ENCODE peak calls at places on chromosomes 16 and 17, in four cellular contexts. One of them, this sample, is unnamed.

GRCh38 chr17:30225919-30226553 is 9.5 kb downstream of the SLC6A4 start:
- DNase-seq in stimulated activated CD8-positive, alpha-beta memory T cell treated with anti-CD3 and anti-CD28 coated beads, Interleukin-4, amount 100 ng/mL, for 24 hours: no peak
- DNase-seq in coronary artery: peak
- DNase-seq in dermis microvascular lymphatic vessel endothelial cell: no peak
- DNase-seq in this sample: no peak

GRCh38 chr17:78127240-78127887 is 1.2 kb downstream of the TMC6 start:
- DNase-seq in stimulated activated CD8-positive, alpha-beta memory T cell treated with anti-CD3 and anti-CD28 coated beads, Interleukin-4, amount 100 ng/mL, for 24 hours: no peak
- DNase-seq in dermis microvascular lymphatic vessel endothelial cell: no peak
- DNase-seq in coronary artery: no peak
- DNase-seq in this sample: peak

GRCh38 chr17:60327870-60328362 is 64.0 kb downstream of the USP32 start:
- DNase-seq in coronary artery: no peak
- DNase-seq in dermis microvascular lymphatic vessel endothelial cell: no peak
- DNase-seq in stimulated activated CD8-positive, alpha-beta memory T cell treated with anti-CD3 and anti-CD28 coated beads, Interleukin-4, amount 100 ng/mL, for 24 hours: no peak
- DNase-seq in this sample: no peak

GRCh38 chr17:20267459-20267842 is 199.9 kb downstream of the LGALS9B start:
- DNase-seq in dermis microvascular lymphatic vessel endothelial cell: no peak
- DNase-seq in coronary artery: no peak
- DNase-seq in stimulated activated CD8-positive, alpha-beta memory T cell treated with anti-CD3 and anti-CD28 coated beads, Interleukin-4, amount 100 ng/mL, for 24 hours: peak
- DNase-seq in this sample: peak

GRCh38 chr17:44607836-44608690 is 48.2 kb upstream of the MEIOC start:
- DNase-seq in stimulated activated CD8-positive, alpha-beta memory T cell treated with anti-CD3 and anti-CD28 coated beads, Interleukin-4, amount 100 ng/mL, for 24 hours: no peak
- DNase-seq in dermis microvascular lymphatic vessel endothelial cell: no peak
- DNase-seq in coronary artery: no peak
- DNase-seq in this sample: no peak

GRCh38 chr16:71933913-71934696 is 38.8 kb downstream of the IST1 start:
- DNase-seq in dermis microvascular lymphatic vessel endothelial cell: no peak
- DNase-seq in coronary artery: no peak
- DNase-seq in stimulated activated CD8-positive, alpha-beta memory T cell treated with anti-CD3 and anti-CD28 coated beads, Interleukin-4, amount 100 ng/mL, for 24 hours: no peak
- DNase-seq in this sample: no peak

GRCh38 chr16:88780100-88781062 is 4.6 kb downstream of the PIEZO1 start:
- DNase-seq in coronary artery: no peak
- DNase-seq in stimulated activated CD8-positive, alpha-beta memory T cell treated with anti-CD3 and anti-CD28 coated beads, Interleukin-4, amount 100 ng/mL, for 24 hours: no peak
- DNase-seq in dermis microvascular lymphatic vessel endothelial cell: no peak
- DNase-seq in this sample: no peak

GRCh38 chr16:69701452-69701851 is 24.9 kb downstream of the NQO1 start:
- DNase-seq in stimulated activated CD8-positive, alpha-beta memory T cell treated with anti-CD3 and anti-CD28 coated beads, Interleukin-4, amount 100 ng/mL, for 24 hours: no peak
- DNase-seq in dermis microvascular lymphatic vessel endothelial cell: no peak
- DNase-seq in coronary artery: no peak
- DNase-seq in this sample: no peak

GRCh38 chr17:74981979-74982662 is 5.3 kb upstream of the CDR2L start:
- DNase-seq in dermis microvascular lymphatic vessel endothelial cell: no peak
- DNase-seq in stimulated activated CD8-positive, alpha-beta memory T cell treated with anti-CD3 and anti-CD28 coated beads, Interleukin-4, amount 100 ng/mL, for 24 hours: peak
- DNase-seq in coronary artery: no peak
- DNase-seq in this sample: peak

GRCh38 chr17:35795007-35795870 is at the start of gene MMP28:
- DNase-seq in stimulated activated CD8-positive, alpha-beta memory T cell treated with anti-CD3 and anti-CD28 coated beads, Interleukin-4, amount 100 ng/mL, for 24 hours: peak
- DNase-seq in dermis microvascular lymphatic vessel endothelial cell: no peak
- DNase-seq in coronary artery: no peak
- DNase-seq in this sample: peak

GRCh38 chr17:8935194-8935593 is 30.3 kb downstream of the PIK3R5 start:
- DNase-seq in stimulated activated CD8-positive, alpha-beta memory T cell treated with anti-CD3 and anti-CD28 coated beads, Interleukin-4, amount 100 ng/mL, for 24 hours: peak
- DNase-seq in dermis microvascular lymphatic vessel endothelial cell: peak
- DNase-seq in coronary artery: no peak
- DNase-seq in this sample: peak

GRCh38 chr16:78097522-78097921 is 1.9 kb upstream of the WWOX start:
- DNase-seq in stimulated activated CD8-positive, alpha-beta memory T cell treated with anti-CD3 and anti-CD28 coated beads, Interleukin-4, amount 100 ng/mL, for 24 hours: no peak
- DNase-seq in coronary artery: no peak
- DNase-seq in dermis microvascular lymphatic vessel endothelial cell: no peak
- DNase-seq in this sample: no peak

GRCh38 chr16:85291302-85292148 is 179.3 kb upstream of the CIBAR2 start:
- DNase-seq in coronary artery: no peak
- DNase-seq in dermis microvascular lymphatic vessel endothelial cell: no peak
- DNase-seq in stimulated activated CD8-positive, alpha-beta memory T cell treated with anti-CD3 and anti-CD28 coated beads, Interleukin-4, amount 100 ng/mL, for 24 hours: no peak
- DNase-seq in this sample: no peak

GRCh38 chr16:73053379-73054130 is 5.6 kb upstream of the ZFHX3 start:
- DNase-seq in stimulated activated CD8-positive, alpha-beta memory T cell treated with anti-CD3 and anti-CD28 coated beads, Interleukin-4, amount 100 ng/mL, for 24 hours: no peak
- DNase-seq in coronary artery: no peak
- DNase-seq in dermis microvascular lymphatic vessel endothelial cell: no peak
- DNase-seq in this sample: no peak

GRCh38 chr16:27273670-27274522 is 5.3 kb upstream of the NSMCE1 start:
- DNase-seq in stimulated activated CD8-positive, alpha-beta memory T cell treated with anti-CD3 and anti-CD28 coated beads, Interleukin-4, amount 100 ng/mL, for 24 hours: no peak
- DNase-seq in coronary artery: no peak
- DNase-seq in dermis microvascular lymphatic vessel endothelial cell: no peak
- DNase-seq in this sample: no peak

GRCh38 chr16:30923554-30924085 is at the start of gene FBXL19:
- DNase-seq in coronary artery: peak
- DNase-seq in stimulated activated CD8-positive, alpha-beta memory T cell treated with anti-CD3 and anti-CD28 coated beads, Interleukin-4, amount 100 ng/mL, for 24 hours: no peak
- DNase-seq in dermis microvascular lymphatic vessel endothelial cell: no peak
- DNase-seq in this sample: no peak

GRCh38 chr16:85761866-85762265 is 11.0 kb upstream of the C16orf74 start:
- DNase-seq in coronary artery: no peak
- DNase-seq in stimulated activated CD8-positive, alpha-beta memory T cell treated with anti-CD3 and anti-CD28 coated beads, Interleukin-4, amount 100 ng/mL, for 24 hours: no peak
- DNase-seq in dermis microvascular lymphatic vessel endothelial cell: no peak
- DNase-seq in this sample: no peak

GRCh38 chr17:80919331-80920284 is 72.0 kb upstream of the CHMP6 start:
- DNase-seq in dermis microvascular lymphatic vessel endothelial cell: no peak
- DNase-seq in stimulated activated CD8-positive, alpha-beta memory T cell treated with anti-CD3 and anti-CD28 coated beads, Interleukin-4, amount 100 ng/mL, for 24 hours: no peak
- DNase-seq in coronary artery: no peak
- DNase-seq in this sample: no peak

GRCh38 chr16:84483882-84484565 is 20.4 kb downstream of the MEAK7 start:
- DNase-seq in dermis microvascular lymphatic vessel endothelial cell: no peak
- DNase-seq in coronary artery: peak
- DNase-seq in stimulated activated CD8-positive, alpha-beta memory T cell treated with anti-CD3 and anti-CD28 coated beads, Interleukin-4, amount 100 ng/mL, for 24 hours: no peak
- DNase-seq in this sample: no peak

GRCh38 chr16:49527621-49528020 is 154.0 kb downstream of the C16orf78 start:
- DNase-seq in stimulated activated CD8-positive, alpha-beta memory T cell treated with anti-CD3 and anti-CD28 coated beads, Interleukin-4, amount 100 ng/mL, for 24 hours: no peak
- DNase-seq in dermis microvascular lymphatic vessel endothelial cell: no peak
- DNase-seq in coronary artery: no peak
- DNase-seq in this sample: no peak

GRCh38 chr17:18070861-18071340 is 16.8 kb upstream of the DRG2 start:
- DNase-seq in dermis microvascular lymphatic vessel endothelial cell: no peak
- DNase-seq in stimulated activated CD8-positive, alpha-beta memory T cell treated with anti-CD3 and anti-CD28 coated beads, Interleukin-4, amount 100 ng/mL, for 24 hours: no peak
- DNase-seq in coronary artery: no peak
- DNase-seq in this sample: peak

GRCh38 chr17:65799454-65799853 is 238.0 kb upstream of the AXIN2 start:
- DNase-seq in coronary artery: no peak
- DNase-seq in stimulated activated CD8-positive, alpha-beta memory T cell treated with anti-CD3 and anti-CD28 coated beads, Interleukin-4, amount 100 ng/mL, for 24 hours: no peak
- DNase-seq in dermis microvascular lymphatic vessel endothelial cell: no peak
- DNase-seq in this sample: peak

GRCh38 chr17:62782730-62783260 is 25.3 kb downstream of the MARCHF10 start:
- DNase-seq in stimulated activated CD8-positive, alpha-beta memory T cell treated with anti-CD3 and anti-CD28 coated beads, Interleukin-4, amount 100 ng/mL, for 24 hours: no peak
- DNase-seq in dermis microvascular lymphatic vessel endothelial cell: no peak
- DNase-seq in coronary artery: no peak
- DNase-seq in this sample: no peak

GRCh38 chr16:19894586-19894985 is 9.9 kb upstream of the GPRC5B start:
- DNase-seq in stimulated activated CD8-positive, alpha-beta memory T cell treated with anti-CD3 and anti-CD28 coated beads, Interleukin-4, amount 100 ng/mL, for 24 hours: no peak
- DNase-seq in dermis microvascular lymphatic vessel endothelial cell: no peak
- DNase-seq in coronary artery: no peak
- DNase-seq in this sample: no peak

GRCh38 chr17:77859035-77859360 is 99.5 kb upstream of the TNRC6C start:
- DNase-seq in coronary artery: no peak
- DNase-seq in dermis microvascular lymphatic vessel endothelial cell: no peak
- DNase-seq in stimulated activated CD8-positive, alpha-beta memory T cell treated with anti-CD3 and anti-CD28 coated beads, Interleukin-4, amount 100 ng/mL, for 24 hours: no peak
- DNase-seq in this sample: no peak

GRCh38 chr17:2275722-2276121 is 27.9 kb downstream of the SMG6 start:
- DNase-seq in dermis microvascular lymphatic vessel endothelial cell: no peak
- DNase-seq in stimulated activated CD8-positive, alpha-beta memory T cell treated with anti-CD3 and anti-CD28 coated beads, Interleukin-4, amount 100 ng/mL, for 24 hours: no peak
- DNase-seq in coronary artery: no peak
- DNase-seq in this sample: no peak

GRCh38 chr16:77660311-77660710 is 62.0 kb upstream of the NUDT7 start:
- DNase-seq in stimulated activated CD8-positive, alpha-beta memory T cell treated with anti-CD3 and anti-CD28 coated beads, Interleukin-4, amount 100 ng/mL, for 24 hours: no peak
- DNase-seq in dermis microvascular lymphatic vessel endothelial cell: peak
- DNase-seq in coronary artery: no peak
- DNase-seq in this sample: peak